ENCODE peak calls at places on chromosomes 2 and 18, in eight cellular contexts. J, G, S, U, K, L, H and O are unnamed samples.

GRCh38 chr2:10810175-10811161 is 2.1 kb downstream of the PDIA6 start:
- DNase-seq in J (no peak), G (no peak), S (no peak), L (no peak), K (no peak), U (peak), H (no peak), O (no peak)

GRCh38 chr2:240213476-240214391 is 73.3 kb upstream of the OTOS start:
- DNase-seq in J (no peak), H (no peak), G (no peak), K (peak), U (no peak), S (no peak), L (no peak), O (no peak)

GRCh38 chr2:84482588-84482987 is 23.5 kb upstream of the SUCLG1 start:
- DNase-seq in S (no peak), J (no peak), H (no peak), G (no peak), L (no peak), U (no peak), K (no peak), O (no peak)

GRCh38 chr2:106161938-106162814 is 31.9 kb downstream of the UXS1 start:
- DNase-seq in S (no peak), K (no peak), L (no peak), G (no peak), H (peak), J (no peak), U (peak), O (no peak)

GRCh38 chr18:23191952-23192662 is 56.8 kb downstream of the CABLES1 start:
- DNase-seq in S (no peak), K (peak), U (peak), G (no peak), J (no peak), H (no peak), L (no peak), O (no peak)

GRCh38 chr2:147937744-147938349 is 82.7 kb downstream of the ORC4 start:
- DNase-seq in L (no peak), S (no peak), G (no peak), J (no peak), H (no peak), U (peak), K (no peak), O (no peak)

GRCh38 chr2:196514641-196515040 is 124.9 kb upstream of the CCDC150 start:
- DNase-seq in G (no peak), U (no peak), L (no peak), K (no peak), H (no peak), J (no peak), S (no peak), O (no peak)

GRCh38 chr2:229942671-229943070 is 20.4 kb downstream of the FBXO36 start:
- DNase-seq in H (no peak), J (no peak), U (no peak), S (no peak), G (no peak), K (no peak), L (no peak), O (no peak)

GRCh38 chr2:11938196-11938595 is 191.8 kb downstream of the LPIN1 start:
- DNase-seq in K (no peak), G (no peak), H (no peak), L (no peak), U (peak), J (no peak), S (no peak), O (no peak)

GRCh38 chr2:237913193-237913917 is 53.5 kb upstream of the UBE2F start:
- DNase-seq in L (no peak), K (no peak), U (no peak), G (no peak), J (no peak), H (no peak), S (no peak), O (no peak)

GRCh38 chr2:27086722-27087446 is at the start of gene KHK:
- DNase-seq in H (peak), L (no peak), S (no peak), J (no peak), G (no peak), U (peak), K (peak), O (no peak)

GRCh38 chr2:47501374-47502200 is 98.6 kb downstream of the MSH2 start:
- DNase-seq in K (no peak), L (no peak), H (no peak), S (no peak), G (no peak), U (peak), J (no peak), O (no peak)

GRCh38 chr2:45134726-45135125 is 125.5 kb upstream of the SIX2 start:
- DNase-seq in H (no peak), L (no peak), U (peak), J (no peak), G (no peak), S (no peak), K (no peak), O (no peak)

GRCh38 chr2:124919296-124919695 is 894.2 kb downstream of the CNTNAP5 start:
- DNase-seq in J (no peak), H (no peak), L (no peak), G (no peak), S (no peak), K (no peak), U (no peak), O (no peak)

GRCh38 chr2:96860065-96861029 is 2.5 kb upstream of the ANKRD39 start:
- DNase-seq in U (peak), S (no peak), G (no peak), H (no peak), L (no peak), K (no peak), J (no peak), O (no peak)

GRCh38 chr2:13050764-13051163 is 334.0 kb downstream of the TRIB2 start:
- DNase-seq in H (no peak), J (no peak), K (no peak), S (no peak), U (peak), L (no peak), G (no peak), O (no peak)

GRCh38 chr2:98869868-98870267 is 66.2 kb downstream of the CRACDL start:
- DNase-seq in J (no peak), S (no peak), H (peak), G (no peak), U (no peak), K (no peak), L (no peak), O (no peak)

GRCh38 chr2:132632000-132632649 is 37.9 kb downstream of the LYPD1 start:
- DNase-seq in H (peak), K (peak), J (no peak), U (peak), S (no peak), L (no peak), G (no peak), O (no peak)

GRCh38 chr2:145380436-145381017 is 860.6 kb upstream of the ZEB2 start:
- DNase-seq in J (no peak), H (peak), U (peak), G (no peak), L (no peak), K (no peak), S (no peak), O (no peak)

GRCh38 chr2:122639176-122639575 is 883.7 kb downstream of the TSN start:
- DNase-seq in K (no peak), S (no peak), G (no peak), J (no peak), H (no peak), L (no peak), U (no peak), O (no peak)

GRCh38 chr2:72962911-72963310 is 45.6 kb downstream of the EMX1 start:
- DNase-seq in H (no peak), L (no peak), S (no peak), K (no peak), G (no peak), U (no peak), J (no peak), O (no peak)

GRCh38 chr2:164498841-164499240 is 122.4 kb downstream of the GRB14 start:
- DNase-seq in G (no peak), U (no peak), K (no peak), H (no peak), S (no peak), J (no peak), L (no peak), O (no peak)

GRCh38 chr2:71922501-71923142 is 225.0 kb downstream of the CYP26B1 start:
- DNase-seq in H (no peak), J (no peak), K (no peak), L (no peak), S (no peak), G (no peak), U (no peak), O (no peak)

GRCh38 chr2:85791704-85792565 is 38.1 kb downstream of the ATOH8 start:
- DNase-seq in S (no peak), L (no peak), U (no peak), G (no peak), K (no peak), H (no peak), J (no peak), O (no peak)

GRCh38 chr2:46066591-46066990 is 230.6 kb upstream of the EPAS1 start:
- DNase-seq in L (no peak), H (no peak), G (no peak), K (no peak), S (no peak), J (no peak), U (no peak), O (no peak)

GRCh38 chr2:37918742-37919186 is 6.3 kb upstream of the RMDN2 start:
- DNase-seq in S (no peak), L (no peak), K (no peak), J (no peak), H (peak), U (peak), G (no peak), O (no peak)

GRCh38 chr18:40882468-40882867 is 1072.6 kb upstream of the PIK3C3 start:
- DNase-seq in K (no peak), U (no peak), L (no peak), J (no peak), H (no peak), G (no peak), S (no peak), O (no peak)

GRCh38 chr2:189222440-189222839 is 42.9 kb upstream of the COL5A2 start:
- DNase-seq in K (no peak), S (no peak), U (peak), G (no peak), J (no peak), L (no peak), H (peak), O (no peak)

GRCh38 chr18:46555724-46556123 is 101.3 kb downstream of the LOXHD1 start:
- DNase-seq in U (no peak), L (no peak), J (no peak), G (no peak), K (peak), H (peak), S (no peak), O (no peak)